ENCODE peak calls at places on chromosome 11, in ten cellular contexts. O is psoas muscle, Z is GM23338, H is AG04449, B is K562, K is AG09309, Q is MM.1S, F is IMR-90, V is pancreas, X is cardiac muscle cell. T is an unnamed sample.

GRCh38 chr11:60953781-60954180 is 1.8 kb upstream of the SLC15A3 start:
- DNase-seq in V (no peak), K (no peak), O (no peak), F (peak), Z (no peak), H (no peak), X (no peak), B (no peak), Q (no peak), T (no peak)

GRCh38 chr11:112828433-112828832 is 132.8 kb upstream of the NCAM1 start:
- DNase-seq in F (no peak), K (no peak), H (no peak), Q (no peak), X (no peak), V (no peak), Z (no peak), O (no peak), B (no peak), T (no peak)

GRCh38 chr11:22244986-22245592 is 52.2 kb downstream of the ANO5 start:
- DNase-seq in F (peak), X (peak), Q (peak), K (peak), V (peak), B (no peak), O (peak), H (no peak), Z (peak), T (peak)

GRCh38 chr11:15053201-15053685 is 20.1 kb upstream of the CALCB start:
- DNase-seq in B (no peak), F (no peak), Z (no peak), V (no peak), O (no peak), H (no peak), Q (no peak), K (no peak), X (no peak), T (no peak)

GRCh38 chr11:93903989-93904388 is 53.6 kb upstream of the VSTM5 start:
- DNase-seq in F (no peak), B (no peak), X (no peak), Z (peak), O (no peak), K (no peak), Q (no peak), H (no peak), V (no peak), T (peak)

GRCh38 chr11:86869966-86870570 is 69.7 kb downstream of the PRSS23 start:
- DNase-seq in Z (peak), V (peak), O (peak), H (no peak), X (peak), B (peak), F (peak), Q (peak), K (peak), T (peak)

GRCh38 chr11:69277074-69277809 is 16.7 kb upstream of the MYEOV start:
- DNase-seq in B (no peak), O (no peak), X (peak), Q (peak), Z (no peak), K (no peak), F (no peak), H (no peak), V (peak), T (peak)

GRCh38 chr11:9972917-9973504 is 309.1 kb downstream of the SWAP70 start:
- DNase-seq in Z (peak), K (peak), V (peak), H (no peak), Q (peak), X (peak), B (peak), O (no peak), F (peak), T (no peak)

GRCh38 chr11:4064278-4064955 is 30.2 kb upstream of the RRM1 start:
- DNase-seq in F (no peak), V (no peak), K (no peak), B (no peak), Z (no peak), O (no peak), Q (no peak), X (no peak), H (no peak), T (no peak)

GRCh38 chr11:130165601-130166456 is 6.2 kb downstream of the ST14 start:
- DNase-seq in Q (no peak), Z (no peak), B (no peak), F (no peak), H (no peak), O (no peak), V (no peak), X (no peak), K (no peak), T (no peak)

GRCh38 chr11:93545566-93545965 is 2.4 kb upstream of the SMCO4 start:
- DNase-seq in V (no peak), Q (no peak), Z (no peak), H (no peak), F (no peak), B (no peak), O (no peak), X (no peak), K (no peak), T (no peak)

DNA sequence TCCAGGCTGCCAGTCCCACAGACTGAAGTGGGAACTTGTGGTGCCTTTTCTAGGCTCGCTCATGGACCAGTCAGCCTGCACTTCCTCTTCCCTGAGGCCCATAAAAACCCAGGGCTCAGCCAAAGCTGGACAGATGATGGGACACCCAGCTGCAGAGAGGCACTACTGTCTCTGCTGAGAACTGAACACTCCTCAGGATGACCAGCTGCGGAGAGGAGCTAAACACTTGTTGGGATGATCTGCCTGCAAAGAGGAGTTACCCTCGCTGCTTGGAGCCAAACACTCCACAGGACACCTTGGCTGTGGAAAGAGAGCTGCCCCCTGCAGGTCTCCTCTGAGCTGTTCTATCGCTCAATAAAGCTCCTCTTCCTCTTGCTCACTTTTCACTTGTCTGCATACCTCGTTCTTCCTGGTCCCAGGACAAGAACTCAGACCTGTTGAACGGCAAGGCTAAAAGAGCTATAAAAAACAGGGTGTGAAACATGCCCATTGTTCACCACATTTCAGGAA is 465.5 kb downstream of the GUCY1A2 start:
- DNase-seq in F (no peak), O (no peak), Q (no peak), Z (no peak), X (no peak), B (no peak), V (no peak), H (no peak), K (no peak), T (no peak)
- TF ChIP-seq CTCF in F (no peak), O (no peak), Q (no peak), Z (peak), X (no peak), B (no peak), V (no peak), H (no peak), K (no peak), T (no peak)

GRCh38 chr11:72996959-72997358 is 145.2 kb downstream of the FCHSD2 start:
- DNase-seq in H (no peak), F (no peak), B (no peak), Z (no peak), K (no peak), V (no peak), O (no peak), Q (no peak), X (no peak), T (no peak)
- H3K4me3 ChIP-seq in H (no peak), F (no peak), B (no peak), Z (no peak), K (no peak), V (no peak), O (no peak), Q (no peak), X (no peak), T (no peak)

DNA sequence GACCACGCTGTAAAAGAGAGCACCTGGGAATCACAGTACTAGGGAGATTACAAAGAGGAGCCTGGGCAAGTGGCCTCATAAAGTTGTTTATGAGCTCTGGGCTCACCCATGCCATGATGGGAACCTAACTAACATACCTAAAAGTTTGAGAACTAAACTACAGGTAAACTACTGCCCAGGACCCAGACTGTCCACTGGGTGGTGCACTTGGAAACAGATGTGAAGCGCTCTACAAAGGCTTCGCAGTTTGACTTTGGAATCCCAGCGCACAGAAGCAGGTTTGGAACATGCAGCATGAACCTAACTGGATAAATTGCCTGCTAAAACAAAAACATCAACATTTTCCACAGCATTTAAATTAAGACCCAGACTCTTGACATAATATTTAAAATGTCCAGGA is 418.6 kb downstream of the FAM181B start:
- DNase-seq in K (no peak), H (no peak), Q (no peak), X (peak), O (no peak), V (peak), F (no peak), Z (peak), B (no peak), T (peak)
- TF ChIP-seq CTCF in K (no peak), H (no peak), Q (peak), X (no peak), O (no peak), V (peak), F (no peak), Z (peak), B (no peak), T (peak)

GRCh38 chr11:2866178-2866577 is 19.4 kb downstream of the CDKN1C start:
- DNase-seq in Q (no peak), X (no peak), Z (no peak), K (no peak), B (no peak), O (no peak), H (no peak), V (no peak), F (no peak), T (no peak)

GRCh38 chr11:2867142-2867541 is 18.4 kb downstream of the CDKN1C start:
- DNase-seq in Z (no peak), F (no peak), Q (no peak), B (peak), X (no peak), H (no peak), O (no peak), K (no peak), V (no peak), T (no peak)

GRCh38 chr11:2869561-2870427 is 15.8 kb downstream of the CDKN1C start:
- DNase-seq in Q (no peak), X (no peak), O (no peak), V (no peak), H (no peak), K (no peak), F (no peak), Z (peak), B (no peak), T (no peak)

GRCh38 chr11:2868604-2869526 is 16.7 kb downstream of the CDKN1C start:
- DNase-seq in X (no peak), B (peak), O (no peak), V (no peak), H (no peak), K (no peak), Q (no peak), F (no peak), Z (peak), T (no peak)

GRCh38 chr11:2867722-2868548 is 17.6 kb downstream of the CDKN1C start:
- DNase-seq in V (no peak), H (no peak), B (peak), Q (no peak), O (no peak), X (no peak), F (no peak), K (no peak), Z (no peak), T (no peak)
- H3K4me3 ChIP-seq in V (no peak), H (no peak), B (no peak), Q (no peak), O (peak), X (no peak), F (no peak), K (no peak), Z (peak), T (no peak)